ENCODE peak calls at places on chromosomes 4 and X, in eight cellular contexts. One of them, this sample, is unnamed.

GRCh38 chr4:21097026-21097425 is 396.8 kb downstream of the PACRGL start:
- DNase-seq in suprapubic skin: no peak
- DNase-seq in H1: no peak
- DNase-seq in prostate gland: no peak
- DNase-seq in sigmoid colon: no peak
- DNase-seq in transverse colon: no peak
- DNase-seq in stomach: no peak
- DNase-seq in vagina: no peak
- DNase-seq in this sample: no peak

GRCh38 chr4:107834241-107834856 is 9.6 kb downstream of the SGMS2 start:
- DNase-seq in vagina: no peak
- DNase-seq in sigmoid colon: no peak
- DNase-seq in prostate gland: no peak
- DNase-seq in suprapubic skin: no peak
- DNase-seq in stomach: no peak
- DNase-seq in transverse colon: no peak
- DNase-seq in H1: no peak
- DNase-seq in this sample: no peak

GRCh38 chrX:143635915-143636314 is at the start of gene SLITRK4:
- DNase-seq in H1: peak; percentile 49
- DNase-seq in suprapubic skin: no peak
- DNase-seq in vagina: no peak
- DNase-seq in prostate gland: no peak
- DNase-seq in sigmoid colon: no peak
- DNase-seq in stomach: no peak
- DNase-seq in transverse colon: no peak
- DNase-seq in this sample: no peak

GRCh38 chr4:118373614-118374255 is 20.9 kb upstream of the PRSS12 start:
- DNase-seq in suprapubic skin: no peak
- DNase-seq in sigmoid colon: no peak
- DNase-seq in stomach: no peak
- DNase-seq in transverse colon: no peak
- DNase-seq in prostate gland: no peak
- DNase-seq in H1: no peak
- DNase-seq in vagina: no peak
- DNase-seq in this sample: no peak

GRCh38 chrX:44675364-44676024 is 132.8 kb upstream of the FUNDC1 start:
- DNase-seq in sigmoid colon: peak; percentile 67
- DNase-seq in vagina: no peak
- DNase-seq in prostate gland: peak; percentile 48
- DNase-seq in H1: no peak
- DNase-seq in transverse colon: no peak
- DNase-seq in stomach: no peak
- DNase-seq in suprapubic skin: peak; percentile 61
- DNase-seq in this sample: no peak

GRCh38 chr4:153345011-153345981 is 808 bp downstream of the MND1 start:
- DNase-seq in stomach: no peak
- DNase-seq in prostate gland: peak; percentile 10
- DNase-seq in sigmoid colon: peak; percentile 66
- DNase-seq in H1: no peak
- DNase-seq in suprapubic skin: peak; percentile 63
- DNase-seq in transverse colon: peak; percentile 14
- DNase-seq in vagina: no peak
- DNase-seq in this sample: no peak

GRCh38 chrX:102723456-102723855 is 2.9 kb downstream of the GPRASP3 start:
- DNase-seq in sigmoid colon: no peak
- DNase-seq in prostate gland: no peak
- DNase-seq in suprapubic skin: no peak
- DNase-seq in stomach: no peak
- DNase-seq in vagina: no peak
- DNase-seq in H1: no peak
- DNase-seq in transverse colon: no peak
- DNase-seq in this sample: no peak

GRCh38 chr4:3217266-3217665 is 31.7 kb upstream of the MSANTD1 start:
- DNase-seq in transverse colon: no peak
- DNase-seq in suprapubic skin: no peak
- DNase-seq in stomach: no peak
- DNase-seq in H1: no peak
- DNase-seq in prostate gland: no peak
- DNase-seq in sigmoid colon: peak; percentile 32
- DNase-seq in vagina: no peak
- DNase-seq in this sample: no peak

GRCh38 chr4:184147858-184148799 is 69.5 kb downstream of the ENPP6 start:
- DNase-seq in H1: no peak
- DNase-seq in suprapubic skin: no peak
- DNase-seq in sigmoid colon: no peak
- DNase-seq in prostate gland: no peak
- DNase-seq in transverse colon: no peak
- DNase-seq in stomach: no peak
- DNase-seq in vagina: no peak
- DNase-seq in this sample: no peak

GRCh38 chr4:36900446-36900987 is 344.0 kb upstream of the NWD2 start:
- DNase-seq in prostate gland: no peak
- DNase-seq in H1: peak; percentile 7
- DNase-seq in sigmoid colon: no peak
- DNase-seq in transverse colon: no peak
- DNase-seq in vagina: no peak
- DNase-seq in stomach: no peak
- DNase-seq in suprapubic skin: no peak
- DNase-seq in this sample: no peak

GRCh38 chr4:186650401-186651180 is 73.1 kb downstream of the FAT1 start:
- DNase-seq in sigmoid colon: no peak
- DNase-seq in suprapubic skin: no peak
- DNase-seq in transverse colon: no peak
- DNase-seq in vagina: no peak
- DNase-seq in stomach: no peak
- DNase-seq in prostate gland: no peak
- DNase-seq in H1: no peak
- DNase-seq in this sample: no peak

GRCh38 chrX:37420756-37421155 is 71.6 kb downstream of the PRRG1 start:
- DNase-seq in stomach: no peak
- DNase-seq in transverse colon: no peak
- DNase-seq in vagina: no peak
- DNase-seq in prostate gland: no peak
- DNase-seq in sigmoid colon: no peak
- DNase-seq in H1: no peak
- DNase-seq in suprapubic skin: no peak
- DNase-seq in this sample: no peak

GRCh38 chr4:122423246-122423645 is 33.3 kb downstream of the IL2 start:
- DNase-seq in stomach: no peak
- DNase-seq in prostate gland: no peak
- DNase-seq in vagina: no peak
- DNase-seq in H1: no peak
- DNase-seq in sigmoid colon: no peak
- DNase-seq in transverse colon: no peak
- DNase-seq in suprapubic skin: no peak
- DNase-seq in this sample: no peak

GRCh38 chr4:86606809-86607208 is 12.7 kb downstream of the PTPN13 start:
- DNase-seq in prostate gland: no peak
- DNase-seq in suprapubic skin: no peak
- DNase-seq in vagina: no peak
- DNase-seq in stomach: no peak
- DNase-seq in transverse colon: no peak
- DNase-seq in sigmoid colon: no peak
- DNase-seq in H1: no peak
- DNase-seq in this sample: no peak

GRCh38 chrX:21174439-21174838 is 199.8 kb upstream of the CNKSR2 start:
- DNase-seq in stomach: no peak
- DNase-seq in suprapubic skin: no peak
- DNase-seq in prostate gland: no peak
- DNase-seq in sigmoid colon: no peak
- DNase-seq in H1: no peak
- DNase-seq in vagina: no peak
- DNase-seq in transverse colon: no peak
- DNase-seq in this sample: no peak

GRCh38 chrX:21932277-21932996 is 8.1 kb upstream of the SMS start:
- DNase-seq in vagina: no peak
- DNase-seq in suprapubic skin: no peak
- DNase-seq in H1: no peak
- DNase-seq in prostate gland: no peak
- DNase-seq in stomach: no peak
- DNase-seq in transverse colon: no peak
- DNase-seq in sigmoid colon: no peak
- DNase-seq in this sample: no peak

GRCh38 chrX:80808854-80809493 is 703 bp downstream of the BRWD3 start:
- DNase-seq in stomach: no peak
- DNase-seq in transverse colon: peak; percentile 28
- DNase-seq in H1: no peak
- DNase-seq in suprapubic skin: no peak
- DNase-seq in prostate gland: peak; percentile 11
- DNase-seq in sigmoid colon: peak; percentile 70
- DNase-seq in vagina: no peak
- DNase-seq in this sample: peak; percentile 28

GRCh38 chrX:39972340-39972739 is 125.4 kb downstream of the BCOR start:
- DNase-seq in H1: no peak
- DNase-seq in stomach: no peak
- DNase-seq in sigmoid colon: no peak
- DNase-seq in prostate gland: no peak
- DNase-seq in suprapubic skin: no peak
- DNase-seq in vagina: no peak
- DNase-seq in transverse colon: no peak
- DNase-seq in this sample: no peak

GRCh38 chrX:75303795-75304194 is 29.9 kb downstream of the UPRT start:
- DNase-seq in stomach: no peak
- DNase-seq in transverse colon: no peak
- DNase-seq in H1: no peak
- DNase-seq in suprapubic skin: no peak
- DNase-seq in prostate gland: no peak
- DNase-seq in vagina: no peak
- DNase-seq in sigmoid colon: no peak
- DNase-seq in this sample: no peak

GRCh38 chr4:109171098-109171497 is 131.4 kb downstream of the COL25A1 start:
- DNase-seq in stomach: no peak
- DNase-seq in prostate gland: no peak
- DNase-seq in transverse colon: no peak
- DNase-seq in vagina: no peak
- DNase-seq in suprapubic skin: no peak
- DNase-seq in sigmoid colon: no peak
- DNase-seq in H1: no peak
- DNase-seq in this sample: no peak

GRCh38 chr4:8372506-8373070 is 67.9 kb downstream of the ACOX3 start:
- DNase-seq in transverse colon: no peak
- DNase-seq in suprapubic skin: no peak
- DNase-seq in vagina: no peak
- DNase-seq in prostate gland: no peak
- DNase-seq in stomach: no peak
- DNase-seq in H1: no peak
- DNase-seq in sigmoid colon: no peak
- DNase-seq in this sample: no peak
- H3K4me1 ChIP-seq in transverse colon: no peaks in the 10 kb centered on the region
- H3K4me1 ChIP-seq in suprapubic skin: no peaks in the 10 kb centered on the region
- H3K4me1 ChIP-seq in vagina: no peaks in the 10 kb centered on the region
- H3K4me1 ChIP-seq in prostate gland: no peaks in the 10 kb centered on the region
- H3K4me1 ChIP-seq in stomach: no peaks in the 10 kb centered on the region
- H3K4me1 ChIP-seq in H1: no peaks in the 10 kb centered on the region
- H3K4me1 ChIP-seq in sigmoid colon: peaks cover 19% of the 10 kb centered on the region
- H3K4me1 ChIP-seq in this sample: no peaks in the 10 kb centered on the region

GRCh38 chr4:1855334-1856070 is 454 bp downstream of the LETM1 start:
- DNase-seq in prostate gland: no peak
- DNase-seq in sigmoid colon: peak; percentile 73
- DNase-seq in H1: no peak
- DNase-seq in suprapubic skin: no peak
- DNase-seq in vagina: no peak
- DNase-seq in transverse colon: peak; percentile 37
- DNase-seq in stomach: no peak
- DNase-seq in this sample: no peak

GRCh38 chr4:1857931-1858330 is 2.0 kb upstream of the LETM1 start:
- DNase-seq in H1: no peak
- DNase-seq in stomach: no peak
- DNase-seq in transverse colon: peak; percentile 28
- DNase-seq in sigmoid colon: no peak
- DNase-seq in suprapubic skin: no peak
- DNase-seq in vagina: no peak
- DNase-seq in prostate gland: no peak
- DNase-seq in this sample: no peak

GRCh38 chr4:1854752-1855151 is 1.2 kb downstream of the LETM1 start:
- DNase-seq in vagina: no peak
- DNase-seq in H1: no peak
- DNase-seq in suprapubic skin: no peak
- DNase-seq in prostate gland: no peak
- DNase-seq in transverse colon: no peak
- DNase-seq in stomach: no peak
- DNase-seq in sigmoid colon: no peak
- DNase-seq in this sample: no peak

GRCh38 chr4:1856920-1857699 is 1.2 kb upstream of the LETM1 start:
- DNase-seq in stomach: no peak
- DNase-seq in H1: no peak
- DNase-seq in sigmoid colon: peak; percentile 79
- DNase-seq in vagina: no peak
- DNase-seq in transverse colon: peak; percentile 44
- DNase-seq in suprapubic skin: no peak
- DNase-seq in prostate gland: no peak
- DNase-seq in this sample: no peak

GRCh38 chr4:1856071-1856919 is at the start of gene LETM1:
- DNase-seq in vagina: no peak
- DNase-seq in sigmoid colon: peak; percentile 98
- DNase-seq in prostate gland: peak; percentile 95
- DNase-seq in suprapubic skin: peak; percentile 96
- DNase-seq in transverse colon: peak; percentile 98
- DNase-seq in H1: peak; percentile 72
- DNase-seq in stomach: peak; percentile 96
- DNase-seq in this sample: peak; percentile 99
- TF ChIP-seq CTCF in vagina: no peak
- TF ChIP-seq CTCF in sigmoid colon: no peak
- TF ChIP-seq CTCF in prostate gland: peak; percentile 6
- TF ChIP-seq CTCF in suprapubic skin: no peak
- TF ChIP-seq CTCF in transverse colon: peak; percentile 29
- TF ChIP-seq CTCF in H1: peak; percentile 5
- TF ChIP-seq CTCF in stomach: no peak
- TF ChIP-seq CTCF in this sample: peak; percentile 17

GRCh38 chr4:26028793-26029511 is 114.9 kb downstream of the SMIM20 start:
- DNase-seq in stomach: peak; percentile 81
- DNase-seq in prostate gland: peak; percentile 46
- DNase-seq in sigmoid colon: peak; percentile 88
- DNase-seq in vagina: no peak
- DNase-seq in suprapubic skin: peak; percentile 84
- DNase-seq in H1: peak; percentile 74
- DNase-seq in transverse colon: peak; percentile 71
- DNase-seq in this sample: peak; percentile 77
- TF ChIP-seq POLR2AphosphoS5 in stomach: no peak
- TF ChIP-seq POLR2AphosphoS5 in prostate gland: no peak
- TF ChIP-seq POLR2AphosphoS5 in sigmoid colon: peak; percentile 36
- TF ChIP-seq POLR2AphosphoS5 in vagina: no peak
- TF ChIP-seq POLR2AphosphoS5 in suprapubic skin: no peak
- TF ChIP-seq POLR2AphosphoS5 in H1: peak; percentile 97
- TF ChIP-seq POLR2AphosphoS5 in transverse colon: no peak
- TF ChIP-seq POLR2AphosphoS5 in this sample: no peak

DNA sequence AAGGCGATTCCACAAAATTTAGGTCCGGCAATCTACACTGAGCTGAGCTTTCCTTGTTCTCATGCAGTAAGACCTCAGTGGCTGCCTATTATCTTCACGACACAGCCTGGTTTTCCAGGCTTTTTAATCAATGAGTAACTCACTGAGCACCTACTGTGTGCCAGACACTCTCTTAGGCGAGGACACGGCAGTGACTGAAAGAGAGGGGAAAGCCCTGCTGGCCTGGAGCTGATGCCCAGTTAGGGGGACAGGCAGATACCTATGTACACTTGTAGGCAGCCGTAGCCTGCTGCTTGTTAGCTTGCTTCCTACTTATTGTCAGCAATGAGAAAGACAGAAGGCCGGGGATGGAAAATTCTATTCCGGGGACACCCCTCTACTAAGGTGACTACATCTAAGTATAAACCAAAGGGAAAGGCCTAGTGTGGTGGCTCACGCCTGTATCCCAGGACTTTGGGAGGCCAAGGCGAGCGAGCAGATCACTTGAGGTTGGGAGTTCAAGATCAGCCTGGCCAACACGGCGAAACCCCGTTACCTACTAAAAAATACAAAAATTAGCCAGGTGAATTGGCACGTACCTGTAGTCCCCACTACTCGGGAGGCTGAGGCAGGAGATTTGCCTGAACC is 3.8 kb downstream of the WDR1 start:
- DNase-seq in transverse colon: no peak
- DNase-seq in sigmoid colon: no peak
- DNase-seq in suprapubic skin: no peak
- DNase-seq in stomach: no peak
- DNase-seq in H1: no peak
- DNase-seq in prostate gland: no peak
- DNase-seq in vagina: no peak
- DNase-seq in this sample: no peak
- H3K4me1 ChIP-seq in transverse colon: peaks cover 85% of the 10 kb centered on the region
- H3K4me1 ChIP-seq in sigmoid colon: peaks cover 86% of the 10 kb centered on the region
- H3K4me1 ChIP-seq in suprapubic skin: peaks cover 75% of the 10 kb centered on the region
- H3K4me1 ChIP-seq in stomach: peaks cover 61% of the 10 kb centered on the region
- H3K4me1 ChIP-seq in H1: peaks cover 11% of the 10 kb centered on the region
- H3K4me1 ChIP-seq in prostate gland: peaks cover 30% of the 10 kb centered on the region
- H3K4me1 ChIP-seq in vagina: peaks cover 88% of the 10 kb centered on the region
- H3K4me1 ChIP-seq in this sample: peaks cover 85% of the 10 kb centered on the region